ENCODE peak calls at places on chromosomes 11 and 22, in eight cellular contexts. One of them, this sample, is unnamed. For H3K27me3, the result is how much of the 10 kb centered on the place peaks cover.

GRCh38 chr11:133541331-133542095 is 9.2 kb upstream of the OPCML start:
- DNase-seq in lung: no peak
- DNase-seq in A673: peak
- DNase-seq in endodermal cell: peak
- DNase-seq in upper lobe of right lung: no peak
- DNase-seq in pancreas: no peak
- DNase-seq in stomach: no peak
- DNase-seq in heart right ventricle: no peak
- DNase-seq in this sample: no peak

GRCh38 chr11:123406441-123407123 is 23.5 kb upstream of the GRAMD1B start:
- DNase-seq in lung: no peak
- DNase-seq in A673: no peak
- DNase-seq in endodermal cell: no peak
- DNase-seq in upper lobe of right lung: no peak
- DNase-seq in pancreas: no peak
- DNase-seq in stomach: no peak
- DNase-seq in heart right ventricle: no peak
- DNase-seq in this sample: no peak

GRCh38 chr11:67022961-67023956 is at the start of gene SYT12:
- DNase-seq in lung: no peak
- DNase-seq in A673: peak
- DNase-seq in endodermal cell: peak
- DNase-seq in upper lobe of right lung: no peak
- DNase-seq in pancreas: no peak
- DNase-seq in stomach: no peak
- DNase-seq in heart right ventricle: no peak
- DNase-seq in this sample: no peak

GRCh38 chr22:18005201-18005926 is 19.0 kb downstream of the MICAL3 start:
- DNase-seq in lung: no peak
- DNase-seq in A673: no peak
- DNase-seq in endodermal cell: no peak
- DNase-seq in upper lobe of right lung: no peak
- DNase-seq in pancreas: no peak
- DNase-seq in stomach: no peak
- DNase-seq in heart right ventricle: no peak
- DNase-seq in this sample: no peak

GRCh38 chr11:31887180-31887579 is 76.1 kb upstream of the PAX6 start:
- DNase-seq in lung: no peak
- DNase-seq in A673: peak
- DNase-seq in endodermal cell: peak
- DNase-seq in upper lobe of right lung: no peak
- DNase-seq in pancreas: no peak
- DNase-seq in stomach: no peak
- DNase-seq in heart right ventricle: no peak
- DNase-seq in this sample: no peak

GRCh38 chr11:120950880-120951279 is 73.0 kb upstream of the TBCEL start:
- DNase-seq in lung: no peak
- DNase-seq in A673: no peak
- DNase-seq in endodermal cell: no peak
- DNase-seq in upper lobe of right lung: no peak
- DNase-seq in pancreas: no peak
- DNase-seq in stomach: no peak
- DNase-seq in heart right ventricle: no peak
- DNase-seq in this sample: no peak

GRCh38 chr22:45502215-45503070 is at the start of gene FBLN1:
- DNase-seq in lung: no peak
- DNase-seq in A673: peak
- DNase-seq in endodermal cell: peak
- DNase-seq in upper lobe of right lung: no peak
- DNase-seq in pancreas: no peak
- DNase-seq in stomach: no peak
- DNase-seq in heart right ventricle: peak
- DNase-seq in this sample: no peak

GRCh38 chr11:86678823-86679222 is 6.4 kb upstream of the ME3 start:
- DNase-seq in lung: no peak
- DNase-seq in A673: no peak
- DNase-seq in endodermal cell: peak
- DNase-seq in upper lobe of right lung: no peak
- DNase-seq in pancreas: no peak
- DNase-seq in stomach: no peak
- DNase-seq in heart right ventricle: no peak
- DNase-seq in this sample: no peak

GRCh38 chr11:70783356-70783755 is 385.0 kb downstream of the CTTN start:
- DNase-seq in lung: no peak
- DNase-seq in A673: no peak
- DNase-seq in endodermal cell: no peak
- DNase-seq in upper lobe of right lung: peak
- DNase-seq in pancreas: no peak
- DNase-seq in stomach: no peak
- DNase-seq in heart right ventricle: no peak
- DNase-seq in this sample: no peak

GRCh38 chr11:117840881-117841581 is 16.5 kb upstream of the FXYD2 start:
- DNase-seq in lung: no peak
- DNase-seq in A673: no peak
- DNase-seq in endodermal cell: no peak
- DNase-seq in upper lobe of right lung: peak
- DNase-seq in pancreas: no peak
- DNase-seq in stomach: peak
- DNase-seq in heart right ventricle: no peak
- DNase-seq in this sample: no peak

GRCh38 chr11:98155696-98156095 is 865.1 kb upstream of the CNTN5 start:
- DNase-seq in lung: no peak
- DNase-seq in A673: no peak
- DNase-seq in endodermal cell: no peak
- DNase-seq in upper lobe of right lung: no peak
- DNase-seq in pancreas: no peak
- DNase-seq in stomach: no peak
- DNase-seq in heart right ventricle: no peak
- DNase-seq in this sample: no peak

GRCh38 chr11:111633756-111634362 is 31.6 kb downstream of the SIK2 start:
- DNase-seq in lung: no peak
- DNase-seq in A673: peak
- DNase-seq in endodermal cell: no peak
- DNase-seq in upper lobe of right lung: no peak
- DNase-seq in pancreas: no peak
- DNase-seq in stomach: no peak
- DNase-seq in heart right ventricle: no peak
- DNase-seq in this sample: no peak

GRCh38 chr11:16839821-16840220 is 101.4 kb downstream of the C11orf58 start:
- DNase-seq in lung: no peak
- DNase-seq in A673: peak
- DNase-seq in endodermal cell: no peak
- DNase-seq in upper lobe of right lung: no peak
- DNase-seq in pancreas: no peak
- DNase-seq in stomach: no peak
- DNase-seq in heart right ventricle: no peak
- DNase-seq in this sample: no peak

GRCh38 chr11:122170815-122171475 is 54.9 kb upstream of the BLID start:
- DNase-seq in lung: no peak
- DNase-seq in A673: no peak
- DNase-seq in endodermal cell: no peak
- DNase-seq in upper lobe of right lung: no peak
- DNase-seq in pancreas: no peak
- DNase-seq in stomach: no peak
- DNase-seq in heart right ventricle: no peak
- DNase-seq in this sample: no peak

GRCh38 chr22:20207277-20208025 is 56.6 kb upstream of the CCDC188 start:
- DNase-seq in lung: no peak
- DNase-seq in A673: no peak
- DNase-seq in endodermal cell: no peak
- DNase-seq in upper lobe of right lung: no peak
- DNase-seq in pancreas: no peak
- DNase-seq in stomach: no peak
- DNase-seq in heart right ventricle: no peak
- DNase-seq in this sample: no peak

GRCh38 chr22:20606041-20606783 is 98.8 kb downstream of the MED15 start:
- DNase-seq in lung: peak
- DNase-seq in A673: peak
- DNase-seq in endodermal cell: peak
- DNase-seq in upper lobe of right lung: peak
- DNase-seq in pancreas: peak
- DNase-seq in stomach: peak
- DNase-seq in heart right ventricle: peak
- DNase-seq in this sample: peak

GRCh38 chr11:111548542-111548941 is 8.0 kb downstream of the LAYN start:
- DNase-seq in lung: no peak
- DNase-seq in A673: no peak
- DNase-seq in endodermal cell: no peak
- DNase-seq in upper lobe of right lung: no peak
- DNase-seq in pancreas: no peak
- DNase-seq in stomach: no peak
- DNase-seq in heart right ventricle: no peak
- DNase-seq in this sample: no peak

GRCh38 chr11:76602431-76602861 is 68.1 kb downstream of the LRRC32 start:
- DNase-seq in lung: no peak
- DNase-seq in A673: no peak
- DNase-seq in endodermal cell: peak
- DNase-seq in upper lobe of right lung: no peak
- DNase-seq in pancreas: no peak
- DNase-seq in stomach: no peak
- DNase-seq in heart right ventricle: peak
- DNase-seq in this sample: no peak

GRCh38 chr11:103958475-103959215 is 77.8 kb upstream of the DDI1 start:
- DNase-seq in lung: no peak
- DNase-seq in A673: no peak
- DNase-seq in endodermal cell: no peak
- DNase-seq in upper lobe of right lung: no peak
- DNase-seq in pancreas: no peak
- DNase-seq in stomach: no peak
- DNase-seq in heart right ventricle: no peak
- DNase-seq in this sample: no peak

GRCh38 chr22:30123463-30123862 is 43.2 kb downstream of the HORMAD2 start:
- DNase-seq in lung: no peak
- DNase-seq in A673: no peak
- DNase-seq in endodermal cell: no peak
- DNase-seq in upper lobe of right lung: no peak
- DNase-seq in pancreas: no peak
- DNase-seq in stomach: no peak
- DNase-seq in heart right ventricle: no peak
- DNase-seq in this sample: no peak
- H3K27ac ChIP-seq in lung: no peak
- H3K27ac ChIP-seq in A673: no peak
- H3K27ac ChIP-seq in endodermal cell: no peak
- H3K27ac ChIP-seq in upper lobe of right lung: no peak
- H3K27ac ChIP-seq in pancreas: no peak
- H3K27ac ChIP-seq in stomach: no peak
- H3K27ac ChIP-seq in heart right ventricle: no peak
- H3K27ac ChIP-seq in this sample: no peak

GRCh38 chr22:38923463-38924196 is 33.8 kb upstream of the APOBEC3A start:
- DNase-seq in lung: peak
- DNase-seq in A673: peak
- DNase-seq in endodermal cell: peak
- DNase-seq in upper lobe of right lung: peak
- DNase-seq in pancreas: peak
- DNase-seq in stomach: peak
- DNase-seq in heart right ventricle: peak
- DNase-seq in this sample: no peak
- TF ChIP-seq CTCF in lung: no peak
- TF ChIP-seq CTCF in A673: peak
- TF ChIP-seq CTCF in endodermal cell: no peak
- TF ChIP-seq CTCF in upper lobe of right lung: peak
- TF ChIP-seq CTCF in pancreas: peak
- TF ChIP-seq CTCF in stomach: no peak
- TF ChIP-seq CTCF in heart right ventricle: peak
- TF ChIP-seq CTCF in this sample: no peak

GRCh38 chr22:47740109-47740805 is 977.8 kb downstream of the TBC1D22A start:
- DNase-seq in lung: no peak
- DNase-seq in A673: no peak
- DNase-seq in endodermal cell: no peak
- DNase-seq in upper lobe of right lung: no peak
- DNase-seq in pancreas: no peak
- DNase-seq in stomach: no peak
- DNase-seq in heart right ventricle: no peak
- DNase-seq in this sample: no peak
- H3K27me3 ChIP-seq in lung: under half
- H3K27me3 ChIP-seq in A673: half or more
- H3K27me3 ChIP-seq in endodermal cell: under half
- H3K27me3 ChIP-seq in upper lobe of right lung: under half
- H3K27me3 ChIP-seq in pancreas: under half
- H3K27me3 ChIP-seq in stomach: under half
- H3K27me3 ChIP-seq in heart right ventricle: under half
- H3K27me3 ChIP-seq in this sample: under half

GRCh38 chr11:10642298-10642697 is 51.3 kb downstream of the IRAG1 start:
- DNase-seq in lung: no peak
- DNase-seq in A673: no peak
- DNase-seq in endodermal cell: no peak
- DNase-seq in upper lobe of right lung: peak
- DNase-seq in pancreas: no peak
- DNase-seq in stomach: no peak
- DNase-seq in heart right ventricle: no peak
- DNase-seq in this sample: no peak
- H3K27ac ChIP-seq in lung: no peak
- H3K27ac ChIP-seq in A673: no peak
- H3K27ac ChIP-seq in endodermal cell: no peak
- H3K27ac ChIP-seq in upper lobe of right lung: peak
- H3K27ac ChIP-seq in pancreas: no peak
- H3K27ac ChIP-seq in stomach: peak
- H3K27ac ChIP-seq in heart right ventricle: no peak
- H3K27ac ChIP-seq in this sample: no peak

DNA sequence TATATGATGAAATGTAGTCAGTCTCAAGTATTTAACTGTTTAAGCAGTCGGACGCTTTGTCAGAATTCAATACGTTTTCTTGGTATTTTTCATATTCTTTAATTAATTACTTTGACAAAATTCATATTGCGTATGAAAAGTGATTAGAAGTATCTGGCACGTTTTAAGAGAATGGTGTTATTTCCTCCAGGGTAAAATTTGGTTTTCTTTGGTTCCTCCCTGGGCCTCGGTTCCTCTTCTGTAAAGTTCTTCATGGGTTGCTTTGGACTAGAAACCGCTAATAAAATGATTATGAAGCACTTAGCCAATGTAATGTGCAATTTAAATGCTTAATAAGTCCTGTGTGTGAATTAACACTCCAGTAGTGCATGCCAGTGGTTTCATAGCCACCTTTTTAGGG is 1.5 kb downstream of the CBL start:
- DNase-seq in lung: no peak
- DNase-seq in A673: no peak
- DNase-seq in endodermal cell: no peak
- DNase-seq in upper lobe of right lung: no peak
- DNase-seq in pancreas: no peak
- DNase-seq in stomach: no peak
- DNase-seq in heart right ventricle: no peak
- DNase-seq in this sample: no peak
- TF ChIP-seq CTCF in lung: no peak
- TF ChIP-seq CTCF in A673: no peak
- TF ChIP-seq CTCF in endodermal cell: no peak
- TF ChIP-seq CTCF in upper lobe of right lung: no peak
- TF ChIP-seq CTCF in pancreas: no peak
- TF ChIP-seq CTCF in stomach: no peak
- TF ChIP-seq CTCF in heart right ventricle: no peak
- TF ChIP-seq CTCF in this sample: no peak

This sample was measured in CD4-positive, alpha-beta T cell.